ENCODE peak calls at places on chromosome 4, in ten cellular contexts. One of them, this sample, is unnamed.

GRCh38 chr4:68432320-68432719 is 14.9 kb upstream of the TMPRSS11E start:
- DNase-seq in MM.1S: no peak
- DNase-seq in epithelial cell of esophagus: no peak
- DNase-seq in SK-N-SH: no peak
- DNase-seq in HepG2: no peak
- DNase-seq in AG04450: no peak
- DNase-seq in tibial nerve: no peak
- DNase-seq in left ventricle myocardium inferior: no peak
- DNase-seq in sigmoid colon: no peak
- DNase-seq in mucosa of descending colon: no peak
- DNase-seq in this sample: no peak

GRCh38 chr4:173074501-173074946 is 94.1 kb upstream of the GALNT7 start:
- DNase-seq in MM.1S: no peak
- DNase-seq in epithelial cell of esophagus: peak
- DNase-seq in SK-N-SH: no peak
- DNase-seq in HepG2: no peak
- DNase-seq in AG04450: peak
- DNase-seq in tibial nerve: no peak
- DNase-seq in left ventricle myocardium inferior: no peak
- DNase-seq in sigmoid colon: no peak
- DNase-seq in mucosa of descending colon: no peak
- DNase-seq in this sample: peak

GRCh38 chr4:39660045-39660444 is 21.4 kb upstream of the SMIM14 start:
- DNase-seq in MM.1S: no peak
- DNase-seq in epithelial cell of esophagus: peak
- DNase-seq in SK-N-SH: no peak
- DNase-seq in HepG2: no peak
- DNase-seq in AG04450: no peak
- DNase-seq in tibial nerve: no peak
- DNase-seq in left ventricle myocardium inferior: no peak
- DNase-seq in sigmoid colon: no peak
- DNase-seq in mucosa of descending colon: no peak
- DNase-seq in this sample: no peak

GRCh38 chr4:144732584-144733130 is 86.7 kb downstream of the HHIP start:
- DNase-seq in MM.1S: no peak
- DNase-seq in epithelial cell of esophagus: peak
- DNase-seq in SK-N-SH: no peak
- DNase-seq in HepG2: no peak
- DNase-seq in AG04450: no peak
- DNase-seq in tibial nerve: no peak
- DNase-seq in left ventricle myocardium inferior: no peak
- DNase-seq in sigmoid colon: no peak
- DNase-seq in mucosa of descending colon: no peak
- DNase-seq in this sample: no peak

GRCh38 chr4:102717448-102718092 is 43.2 kb downstream of the MANBA start:
- DNase-seq in MM.1S: no peak
- DNase-seq in epithelial cell of esophagus: peak
- DNase-seq in SK-N-SH: no peak
- DNase-seq in HepG2: peak
- DNase-seq in AG04450: no peak
- DNase-seq in tibial nerve: no peak
- DNase-seq in left ventricle myocardium inferior: no peak
- DNase-seq in sigmoid colon: no peak
- DNase-seq in mucosa of descending colon: no peak
- DNase-seq in this sample: no peak

GRCh38 chr4:137200322-137200721 is 332.0 kb downstream of the PCDH18 start:
- DNase-seq in MM.1S: no peak
- DNase-seq in epithelial cell of esophagus: no peak
- DNase-seq in SK-N-SH: peak
- DNase-seq in HepG2: no peak
- DNase-seq in AG04450: no peak
- DNase-seq in tibial nerve: no peak
- DNase-seq in left ventricle myocardium inferior: no peak
- DNase-seq in sigmoid colon: no peak
- DNase-seq in mucosa of descending colon: no peak
- DNase-seq in this sample: no peak

GRCh38 chr4:134539729-134540231 is 338.2 kb upstream of the PABPC4L start:
- DNase-seq in MM.1S: no peak
- DNase-seq in epithelial cell of esophagus: no peak
- DNase-seq in SK-N-SH: no peak
- DNase-seq in HepG2: no peak
- DNase-seq in AG04450: no peak
- DNase-seq in tibial nerve: no peak
- DNase-seq in left ventricle myocardium inferior: no peak
- DNase-seq in sigmoid colon: no peak
- DNase-seq in mucosa of descending colon: no peak
- DNase-seq in this sample: no peak

GRCh38 chr4:62159306-62159705 is 959.2 kb downstream of the ADGRL3 start:
- DNase-seq in MM.1S: no peak
- DNase-seq in epithelial cell of esophagus: no peak
- DNase-seq in SK-N-SH: no peak
- DNase-seq in HepG2: no peak
- DNase-seq in AG04450: no peak
- DNase-seq in tibial nerve: no peak
- DNase-seq in left ventricle myocardium inferior: no peak
- DNase-seq in sigmoid colon: no peak
- DNase-seq in mucosa of descending colon: no peak
- DNase-seq in this sample: no peak

GRCh38 chr4:3313556-3314228 is 20.9 kb downstream of the RGS12 start:
- DNase-seq in MM.1S: no peak
- DNase-seq in epithelial cell of esophagus: no peak
- DNase-seq in SK-N-SH: no peak
- DNase-seq in HepG2: no peak
- DNase-seq in AG04450: no peak
- DNase-seq in tibial nerve: no peak
- DNase-seq in left ventricle myocardium inferior: no peak
- DNase-seq in sigmoid colon: no peak
- DNase-seq in mucosa of descending colon: no peak
- DNase-seq in this sample: no peak

GRCh38 chr4:86831262-86832090 is 17.7 kb downstream of the SLC10A6 start:
- DNase-seq in MM.1S: no peak
- DNase-seq in epithelial cell of esophagus: peak
- DNase-seq in SK-N-SH: no peak
- DNase-seq in HepG2: peak
- DNase-seq in AG04450: peak
- DNase-seq in tibial nerve: no peak
- DNase-seq in left ventricle myocardium inferior: no peak
- DNase-seq in sigmoid colon: no peak
- DNase-seq in mucosa of descending colon: no peak
- DNase-seq in this sample: peak

GRCh38 chr4:78057135-78057599 is at the start of gene FRAS1:
- DNase-seq in MM.1S: no peak
- DNase-seq in epithelial cell of esophagus: peak
- DNase-seq in SK-N-SH: peak
- DNase-seq in HepG2: peak
- DNase-seq in AG04450: no peak
- DNase-seq in tibial nerve: no peak
- DNase-seq in left ventricle myocardium inferior: peak
- DNase-seq in sigmoid colon: peak
- DNase-seq in mucosa of descending colon: peak
- DNase-seq in this sample: no peak

GRCh38 chr4:183905081-183905592 is at the start of gene STOX2:
- DNase-seq in MM.1S: no peak
- DNase-seq in epithelial cell of esophagus: peak
- DNase-seq in SK-N-SH: peak
- DNase-seq in HepG2: peak
- DNase-seq in AG04450: no peak
- DNase-seq in tibial nerve: peak
- DNase-seq in left ventricle myocardium inferior: peak
- DNase-seq in sigmoid colon: peak
- DNase-seq in mucosa of descending colon: peak
- DNase-seq in this sample: no peak

GRCh38 chr4:98586231-98586630 is 72.2 kb downstream of the TSPAN5 start:
- DNase-seq in MM.1S: no peak
- DNase-seq in epithelial cell of esophagus: no peak
- DNase-seq in SK-N-SH: no peak
- DNase-seq in HepG2: no peak
- DNase-seq in AG04450: no peak
- DNase-seq in tibial nerve: no peak
- DNase-seq in left ventricle myocardium inferior: no peak
- DNase-seq in sigmoid colon: no peak
- DNase-seq in mucosa of descending colon: no peak
- DNase-seq in this sample: no peak

GRCh38 chr4:160247091-160247656 is 1144.3 kb downstream of the RAPGEF2 start:
- DNase-seq in MM.1S: no peak
- DNase-seq in epithelial cell of esophagus: no peak
- DNase-seq in SK-N-SH: no peak
- DNase-seq in HepG2: no peak
- DNase-seq in AG04450: no peak
- DNase-seq in tibial nerve: no peak
- DNase-seq in left ventricle myocardium inferior: no peak
- DNase-seq in sigmoid colon: no peak
- DNase-seq in mucosa of descending colon: no peak
- DNase-seq in this sample: no peak

GRCh38 chr4:174749091-174749490 is 80.0 kb downstream of the GLRA3 start:
- DNase-seq in MM.1S: no peak
- DNase-seq in epithelial cell of esophagus: no peak
- DNase-seq in SK-N-SH: no peak
- DNase-seq in HepG2: no peak
- DNase-seq in AG04450: no peak
- DNase-seq in tibial nerve: no peak
- DNase-seq in left ventricle myocardium inferior: no peak
- DNase-seq in sigmoid colon: no peak
- DNase-seq in mucosa of descending colon: no peak
- DNase-seq in this sample: peak

DNA sequence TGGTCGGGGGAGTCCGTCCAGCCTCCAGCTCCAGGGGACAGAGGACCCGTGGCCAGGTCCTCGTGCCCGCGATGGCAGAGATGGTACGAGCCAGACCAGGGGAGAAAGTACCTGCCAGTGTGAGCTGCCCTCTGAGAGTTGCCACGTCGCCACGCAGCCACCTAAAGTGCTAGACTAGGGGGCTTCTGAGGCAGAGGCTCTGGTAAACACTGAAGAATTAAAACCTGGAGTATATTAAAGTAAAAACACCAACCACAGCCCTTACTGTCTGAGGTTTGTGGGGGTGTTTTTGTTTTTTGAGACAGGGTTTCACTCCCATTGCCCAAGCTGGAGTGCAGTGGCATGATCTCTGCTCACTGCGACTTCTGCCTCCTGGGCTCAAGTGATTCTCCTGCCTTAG is 60.1 kb upstream of the SORCS2 start:
- DNase-seq in MM.1S: no peak
- DNase-seq in epithelial cell of esophagus: no peak
- DNase-seq in SK-N-SH: no peak
- DNase-seq in HepG2: no peak
- DNase-seq in AG04450: no peak
- DNase-seq in tibial nerve: no peak
- DNase-seq in left ventricle myocardium inferior: no peak
- DNase-seq in sigmoid colon: no peak
- DNase-seq in mucosa of descending colon: no peak
- DNase-seq in this sample: no peak
- H3K4me3 ChIP-seq in MM.1S: no peak
- H3K4me3 ChIP-seq in epithelial cell of esophagus: no peak
- H3K4me3 ChIP-seq in SK-N-SH: no peak
- H3K4me3 ChIP-seq in HepG2: no peak
- H3K4me3 ChIP-seq in AG04450: no peak
- H3K4me3 ChIP-seq in tibial nerve: no peak
- H3K4me3 ChIP-seq in left ventricle myocardium inferior: no peak
- H3K4me3 ChIP-seq in sigmoid colon: no peak
- H3K4me3 ChIP-seq in mucosa of descending colon: no peak
- H3K4me3 ChIP-seq in this sample: no peak

DNA sequence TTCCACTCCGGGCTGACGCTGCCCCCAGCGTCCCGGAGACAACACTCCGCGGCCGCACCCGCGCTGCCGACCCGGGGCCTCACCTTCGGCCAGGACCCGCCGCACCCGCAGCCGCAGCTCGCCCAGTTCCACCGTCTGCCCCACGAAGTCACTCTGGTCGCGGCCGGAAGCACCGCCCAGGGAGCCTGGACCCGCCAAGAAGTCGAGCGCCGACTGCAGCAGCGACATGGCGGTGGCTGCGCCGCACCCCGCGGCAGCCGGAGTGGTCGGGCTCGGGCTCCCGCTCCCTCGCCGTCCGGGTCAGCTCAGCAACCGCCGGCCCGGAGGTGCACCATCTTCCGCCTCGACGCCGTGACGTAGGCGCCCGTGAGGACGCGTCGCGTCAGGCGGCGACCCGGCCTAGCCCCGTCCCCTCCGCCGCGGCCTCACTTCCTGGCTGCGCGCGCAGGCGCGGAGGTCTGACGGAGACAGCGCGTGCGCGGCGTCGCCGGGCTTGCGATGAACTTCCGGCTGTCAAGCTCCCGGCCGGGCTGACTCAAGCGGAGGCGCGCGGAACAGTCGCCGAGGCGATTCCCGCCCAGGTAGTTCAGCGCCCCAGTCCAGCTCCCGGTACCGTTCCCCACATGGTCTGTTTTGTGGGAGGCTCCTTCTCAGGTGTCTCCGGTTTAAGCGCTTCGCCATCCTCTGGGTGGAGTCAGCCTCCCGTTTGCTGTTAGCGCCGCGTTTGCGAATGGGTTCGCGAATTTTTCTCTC is at the start of the genes GAK and TMEM175:
- DNase-seq in MM.1S: peak
- DNase-seq in epithelial cell of esophagus: peak
- DNase-seq in SK-N-SH: peak
- DNase-seq in HepG2: peak
- DNase-seq in AG04450: peak
- DNase-seq in tibial nerve: peak
- DNase-seq in left ventricle myocardium inferior: peak
- DNase-seq in sigmoid colon: peak
- DNase-seq in mucosa of descending colon: peak
- DNase-seq in this sample: peak
- TF ChIP-seq CTCF in MM.1S: no peak
- TF ChIP-seq CTCF in epithelial cell of esophagus: no peak
- TF ChIP-seq CTCF in SK-N-SH: no peak
- TF ChIP-seq CTCF in HepG2: no peak
- TF ChIP-seq CTCF in AG04450: no peak
- TF ChIP-seq CTCF in tibial nerve: no peak
- TF ChIP-seq CTCF in left ventricle myocardium inferior: peak
- TF ChIP-seq CTCF in sigmoid colon: no peak
- TF ChIP-seq CTCF in mucosa of descending colon: peak
- TF ChIP-seq CTCF in this sample: no peak

GRCh38 chr4:118344801-118345200 is 8.0 kb downstream of the PRSS12 start:
- DNase-seq in MM.1S: no peak
- DNase-seq in epithelial cell of esophagus: no peak
- DNase-seq in SK-N-SH: no peak
- DNase-seq in HepG2: no peak
- DNase-seq in AG04450: no peak
- DNase-seq in tibial nerve: no peak
- DNase-seq in left ventricle myocardium inferior: no peak
- DNase-seq in sigmoid colon: no peak
- DNase-seq in mucosa of descending colon: no peak
- DNase-seq in this sample: no peak
- H3K4me3 ChIP-seq in MM.1S: no peak
- H3K4me3 ChIP-seq in epithelial cell of esophagus: no peak
- H3K4me3 ChIP-seq in SK-N-SH: no peak
- H3K4me3 ChIP-seq in HepG2: no peak
- H3K4me3 ChIP-seq in AG04450: no peak
- H3K4me3 ChIP-seq in tibial nerve: no peak
- H3K4me3 ChIP-seq in left ventricle myocardium inferior: no peak
- H3K4me3 ChIP-seq in sigmoid colon: no peak
- H3K4me3 ChIP-seq in mucosa of descending colon: no peak
- H3K4me3 ChIP-seq in this sample: no peak

GRCh38 chr4:44738615-44739014 is 12.3 kb upstream of the GNPDA2 start:
- DNase-seq in MM.1S: peak
- DNase-seq in epithelial cell of esophagus: peak
- DNase-seq in SK-N-SH: no peak
- DNase-seq in HepG2: no peak
- DNase-seq in AG04450: no peak
- DNase-seq in tibial nerve: no peak
- DNase-seq in left ventricle myocardium inferior: no peak
- DNase-seq in sigmoid colon: no peak
- DNase-seq in mucosa of descending colon: no peak
- DNase-seq in this sample: no peak
- TF ChIP-seq CTCF in MM.1S: peak
- TF ChIP-seq CTCF in epithelial cell of esophagus: peak
- TF ChIP-seq CTCF in SK-N-SH: peak
- TF ChIP-seq CTCF in HepG2: no peak
- TF ChIP-seq CTCF in AG04450: peak
- TF ChIP-seq CTCF in tibial nerve: no peak
- TF ChIP-seq CTCF in left ventricle myocardium inferior: peak
- TF ChIP-seq CTCF in sigmoid colon: no peak
- TF ChIP-seq CTCF in mucosa of descending colon: no peak
- TF ChIP-seq CTCF in this sample: peak

GRCh38 chr4:74934822-74935326 is 2.0 kb downstream of the PARM1 start:
- DNase-seq in MM.1S: no peak
- DNase-seq in epithelial cell of esophagus: no peak
- DNase-seq in SK-N-SH: no peak
- DNase-seq in HepG2: no peak
- DNase-seq in AG04450: no peak
- DNase-seq in tibial nerve: no peak
- DNase-seq in left ventricle myocardium inferior: no peak
- DNase-seq in sigmoid colon: no peak
- DNase-seq in mucosa of descending colon: no peak
- DNase-seq in this sample: no peak
- H3K4me3 ChIP-seq in MM.1S: peak
- H3K4me3 ChIP-seq in epithelial cell of esophagus: no peak
- H3K4me3 ChIP-seq in SK-N-SH: no peak
- H3K4me3 ChIP-seq in HepG2: no peak
- H3K4me3 ChIP-seq in AG04450: no peak
- H3K4me3 ChIP-seq in tibial nerve: peak
- H3K4me3 ChIP-seq in left ventricle myocardium inferior: peak
- H3K4me3 ChIP-seq in sigmoid colon: peak
- H3K4me3 ChIP-seq in mucosa of descending colon: peak
- H3K4me3 ChIP-seq in this sample: no peak

This sample was measured in AG09309.